ENCODE peak calls at places on chromosomes 2 and 18, in eight cellular contexts. I, P, H, B, V, F, X and M are unnamed samples.

GRCh38 chr18:25962919-25963318 is 127.5 kb downstream of the SS18 start:
- DNase-seq in X (no peak), F (no peak), I (no peak), B (no peak), P (no peak), H (no peak), V (no peak), M (no peak)

GRCh38 chr2:231152800-231153557 is 28.1 kb upstream of the HTR2B start:
- DNase-seq in V (no peak), F (no peak), X (peak), P (no peak), B (no peak), I (peak), H (peak), M (no peak)

GRCh38 chr2:45706028-45706427 is 54.6 kb downstream of the PRKCE start:
- DNase-seq in B (no peak), I (peak), P (peak), H (peak), F (no peak), X (peak), V (no peak), M (no peak)

GRCh38 chr18:63567276-63567675 is 19.9 kb upstream of the SERPINB13 start:
- DNase-seq in H (peak), V (no peak), I (no peak), B (no peak), P (no peak), X (no peak), F (no peak), M (no peak)

GRCh38 chr2:208049441-208049840 is 24.1 kb upstream of the PLEKHM3 start:
- DNase-seq in P (no peak), F (no peak), X (no peak), B (no peak), I (no peak), H (no peak), V (no peak), M (no peak)

GRCh38 chr2:51782874-51783765 is 751.2 kb upstream of the NRXN1 start:
- DNase-seq in H (peak), B (no peak), X (no peak), F (no peak), V (no peak), I (peak), P (no peak), M (no peak)

GRCh38 chr2:11667194-11667593 is 2.8 kb downstream of the NTSR2 start:
- DNase-seq in V (no peak), B (no peak), F (no peak), P (no peak), X (no peak), H (no peak), I (no peak), M (no peak)

GRCh38 chr2:62383843-62384242 is 122.2 kb downstream of the TMEM17 start:
- DNase-seq in H (peak), P (peak), I (peak), B (no peak), F (no peak), X (no peak), V (no peak), M (peak)

GRCh38 chr2:73043279-73043678 is 28.2 kb downstream of the SFXN5 start:
- DNase-seq in I (no peak), H (no peak), P (no peak), F (no peak), B (no peak), X (no peak), V (no peak), M (no peak)

GRCh38 chr2:75655861-75656260 is 9.3 kb downstream of the MRPL19 start:
- DNase-seq in V (no peak), F (no peak), X (no peak), B (no peak), I (no peak), H (no peak), P (no peak), M (no peak)

GRCh38 chr18:61998957-61999356 is 106.2 kb upstream of the RNF152 start:
- DNase-seq in F (no peak), B (no peak), P (peak), I (peak), V (peak), H (peak), X (peak), M (no peak)

GRCh38 chr2:184137955-184138354 is 460.4 kb upstream of the ZNF804A start:
- DNase-seq in B (no peak), P (no peak), V (no peak), F (no peak), X (no peak), I (no peak), H (no peak), M (no peak)

GRCh38 chr2:205644018-205644417 is 38.3 kb upstream of the NRP2 start:
- DNase-seq in V (no peak), F (no peak), X (no peak), B (no peak), H (peak), P (no peak), I (no peak), M (no peak)

GRCh38 chr2:200373973-200374416 is 67.5 kb downstream of the SPATS2L start:
- DNase-seq in B (peak), P (no peak), V (no peak), X (no peak), H (no peak), F (no peak), I (no peak), M (peak)

GRCh38 chr2:67216881-67217280 is 180.3 kb upstream of the ETAA1 start:
- DNase-seq in B (no peak), P (no peak), F (no peak), H (no peak), V (no peak), I (no peak), X (no peak), M (no peak)

GRCh38 chr2:36322108-36322507 is 33.5 kb upstream of the CRIM1 start:
- DNase-seq in X (no peak), P (peak), F (no peak), H (peak), V (no peak), B (no peak), I (peak), M (no peak)

GRCh38 chr2:4020153-4020552 is 316.8 kb downstream of the DCDC2C start:
- DNase-seq in P (no peak), B (no peak), F (no peak), X (no peak), I (no peak), H (no peak), V (no peak), M (no peak)

GRCh38 chr2:45889620-45890019 is 238.1 kb downstream of the PRKCE start:
- DNase-seq in I (no peak), X (no peak), F (no peak), B (peak), P (no peak), V (no peak), H (peak), M (no peak)

GRCh38 chr18:80210312-80211083 is 36.8 kb downstream of the PARD6G start:
- DNase-seq in X (no peak), B (no peak), P (no peak), H (no peak), F (no peak), I (no peak), V (no peak), M (peak)

GRCh38 chr2:218745559-218746469 is 35.2 kb downstream of the TTLL4 start:
- DNase-seq in P (no peak), V (no peak), F (no peak), I (peak), B (no peak), X (no peak), H (peak), M (no peak)

GRCh38 chr2:172101707-172102158 is 967 bp downstream of the DLX2 start:
- DNase-seq in H (no peak), V (no peak), F (no peak), P (no peak), X (no peak), B (no peak), I (no peak), M (no peak)

GRCh38 chr2:58137221-58137620 is 90.6 kb downstream of the VRK2 start:
- DNase-seq in H (peak), B (no peak), P (peak), I (peak), F (no peak), X (no peak), V (no peak), M (no peak)

GRCh38 chr2:64015386-64015785 is 3.8 kb downstream of the VPS54 start:
- DNase-seq in P (no peak), H (no peak), B (no peak), F (no peak), X (no peak), V (no peak), I (no peak), M (no peak)

DNA sequence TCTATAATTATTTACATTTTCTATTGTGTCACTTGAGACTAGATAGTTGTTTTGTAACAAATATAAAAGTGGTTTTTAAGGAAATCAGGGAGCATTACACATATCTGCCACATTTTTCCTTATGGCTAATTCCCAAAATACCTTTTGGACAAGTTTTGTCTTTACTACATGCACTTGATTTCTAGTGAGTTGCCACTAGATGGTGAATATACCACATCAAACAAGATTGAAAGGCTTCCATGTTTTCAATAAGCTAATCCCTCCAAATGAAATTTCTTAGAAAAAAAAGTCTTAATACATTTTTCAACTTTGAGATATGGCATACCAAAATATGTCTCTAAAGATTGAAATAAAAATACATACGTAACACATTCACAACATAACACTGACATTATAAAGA is 9.1 kb upstream of the HIBCH start:
- DNase-seq in B (no peak), X (no peak), H (peak), F (no peak), I (peak), V (no peak), P (peak), M (no peak)
- TF ChIP-seq CTCF in B (no peak), X (no peak), H (no peak), F (peak), I (peak), V (no peak), P (peak), M (no peak)

GRCh38 chr2:195532628-195533271 is 124.3 kb upstream of the SLC39A10 start:
- DNase-seq in H (peak), B (no peak), F (no peak), I (peak), P (peak), V (no peak), X (no peak), M (peak)
- H3K4me3 ChIP-seq in H (peak), B (peak), F (no peak), I (peak), P (no peak), V (peak), X (peak), M (peak)

DNA sequence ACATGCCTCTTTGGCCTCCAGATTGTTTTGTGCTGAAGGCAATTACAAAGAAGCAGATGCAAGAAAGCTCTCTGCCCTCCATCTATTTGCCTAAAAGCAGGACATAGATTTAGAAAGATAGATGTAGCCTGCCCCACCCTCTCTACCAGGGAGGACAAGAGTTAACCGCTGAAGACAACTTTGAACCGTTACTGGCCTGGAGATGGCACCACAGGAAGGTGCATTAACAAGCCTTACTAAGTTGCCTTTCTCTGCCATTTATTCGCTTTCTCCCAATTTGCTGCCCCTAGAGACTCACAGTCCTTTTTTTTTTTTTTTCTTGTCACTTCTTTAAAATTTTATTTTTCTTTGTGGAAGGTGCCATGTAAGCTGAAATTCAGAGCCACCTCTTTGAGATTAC is 28.8 kb upstream of the RMDN2 start:
- DNase-seq in F (no peak), B (no peak), H (peak), P (no peak), V (no peak), X (no peak), I (no peak), M (peak)
- TF ChIP-seq CTCF in F (no peak), B (peak), H (no peak), P (no peak), V (peak), X (no peak), I (no peak), M (peak)

DNA sequence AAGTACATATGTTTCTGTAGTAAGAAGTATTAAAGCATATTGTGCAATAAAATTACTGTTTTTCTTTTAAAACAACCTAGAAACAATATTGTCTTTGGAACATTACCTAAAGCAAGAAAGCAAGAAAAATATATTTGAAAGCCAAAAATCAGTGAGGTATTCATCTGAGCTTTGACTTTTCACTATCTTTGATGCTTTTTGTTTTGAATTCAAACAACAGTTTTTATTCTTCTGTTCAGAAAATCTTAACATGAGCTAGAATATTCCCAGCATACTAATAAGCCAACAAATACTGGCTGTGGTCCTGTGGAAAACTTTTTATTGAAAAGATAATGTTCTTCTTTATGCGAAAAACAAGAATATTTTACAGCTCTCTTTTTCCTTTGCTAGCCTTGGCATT is 19.8 kb downstream of the FAM171B start:
- DNase-seq in P (no peak), H (no peak), X (no peak), B (no peak), F (no peak), I (peak), V (no peak), M (no peak)
- H3K4me3 ChIP-seq in P (no peak), H (no peak), X (no peak), B (no peak), F (no peak), I (no peak), V (no peak), M (no peak)

DNA sequence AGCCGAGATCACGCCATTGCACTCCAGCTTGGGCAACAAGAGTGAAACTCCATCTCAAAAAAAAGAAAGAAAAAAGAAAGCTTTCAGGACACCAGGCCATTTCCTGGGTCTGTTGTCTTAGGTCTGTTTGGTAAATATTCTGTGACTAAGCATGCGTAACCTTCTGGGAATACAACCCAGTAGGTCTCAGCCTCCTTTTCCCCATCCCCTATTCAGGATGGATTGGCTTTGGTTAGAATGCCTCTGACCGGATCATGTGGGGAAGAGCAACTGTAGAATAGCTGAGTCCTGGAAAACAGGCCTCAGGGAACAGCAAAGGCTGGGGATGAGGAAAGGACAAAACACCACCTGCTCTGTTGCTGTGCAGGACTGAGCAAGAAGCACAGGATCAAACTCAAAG is 1.6 kb upstream of the PDCL3 start:
- DNase-seq in F (no peak), B (no peak), V (no peak), H (no peak), P (no peak), X (no peak), I (no peak), M (no peak)
- TF ChIP-seq CTCF in F (no peak), B (no peak), V (no peak), H (no peak), P (no peak), X (no peak), I (no peak), M (no peak)

GRCh38 chr18:23137788-23138216 is 2.5 kb downstream of the CABLES1 start:
- DNase-seq in P (no peak), X (no peak), V (no peak), F (no peak), B (no peak), H (no peak), I (no peak), M (no peak)
- H3K4me3 ChIP-seq in P (peak), X (peak), V (no peak), F (peak), B (peak), H (peak), I (peak), M (peak)

GRCh38 chr2:157839162-157839801 is 36.8 kb downstream of the ACVR1 start:
- DNase-seq in F (no peak), B (no peak), X (no peak), V (no peak), I (peak), H (peak), P (peak), M (no peak)

GRCh38 chr2:157841485-157841884 is 34.6 kb downstream of the ACVR1 start:
- DNase-seq in X (no peak), F (no peak), V (no peak), H (no peak), I (no peak), P (no peak), B (no peak), M (no peak)

GRCh38 chr2:157839822-157840221 is 36.3 kb downstream of the ACVR1 start:
- DNase-seq in F (no peak), B (no peak), X (no peak), P (no peak), H (no peak), V (no peak), I (no peak), M (no peak)

GRCh38 chr2:157842106-157842879 is 33.8 kb downstream of the ACVR1 start:
- DNase-seq in P (no peak), X (no peak), F (no peak), B (no peak), V (no peak), I (no peak), H (no peak), M (no peak)

DNA sequence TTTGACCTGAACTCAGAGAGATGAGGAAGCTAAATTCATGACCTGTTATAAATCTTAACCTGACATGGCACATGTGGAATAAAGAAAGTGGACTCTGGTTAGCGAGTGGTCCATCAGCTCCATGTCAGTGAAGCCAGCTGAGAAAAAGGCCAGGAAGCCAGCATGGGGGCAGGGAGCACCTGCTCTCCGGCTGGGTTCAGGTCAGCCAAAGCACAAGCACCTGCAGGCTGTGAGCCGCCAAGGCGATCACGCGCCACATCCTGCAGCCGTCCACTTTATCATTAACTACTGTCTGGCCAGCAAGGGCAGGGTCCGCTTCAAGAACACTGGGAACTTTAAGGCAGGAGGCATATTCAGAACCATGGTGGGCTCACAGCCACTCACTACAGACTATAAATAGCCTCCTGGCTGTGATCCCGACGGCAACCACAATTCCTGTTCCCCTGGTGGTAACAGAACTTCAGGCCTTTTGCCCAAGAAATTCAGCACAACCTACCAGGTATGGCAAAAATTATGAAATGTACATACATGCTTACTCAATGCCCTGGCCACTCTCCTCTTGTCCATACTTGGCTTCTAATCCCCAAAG is 35.5 kb downstream of the ACVR1 start:
- DNase-seq in F (no peak), V (no peak), B (no peak), I (peak), X (no peak), P (peak), H (no peak), M (no peak)
- TF ChIP-seq CTCF in F (no peak), V (no peak), B (no peak), I (peak), X (no peak), P (no peak), H (no peak), M (no peak)

GRCh38 chr18:39184176-39184575 is 1618.6 kb upstream of the CELF4 start:
- DNase-seq in B (no peak), I (no peak), P (no peak), F (no peak), X (no peak), V (no peak), H (no peak), M (no peak)

GRCh38 chr18:39188278-39188677 is 1622.7 kb upstream of the CELF4 start:
- DNase-seq in I (no peak), B (no peak), X (no peak), P (no peak), H (no peak), F (no peak), V (no peak), M (no peak)

GRCh38 chr18:39190508-39190907 is 1624.9 kb upstream of the CELF4 start:
- DNase-seq in H (no peak), F (no peak), P (no peak), V (no peak), X (no peak), I (no peak), B (no peak), M (peak)

GRCh38 chr18:39191058-39191457 is 1625.5 kb upstream of the CELF4 start:
- DNase-seq in V (no peak), B (no peak), I (no peak), F (no peak), P (no peak), X (no peak), H (no peak), M (no peak)

GRCh38 chr18:39186008-39186407 is 1620.4 kb upstream of the CELF4 start:
- DNase-seq in F (no peak), I (no peak), B (no peak), X (no peak), H (no peak), P (no peak), V (no peak), M (peak)
- H3K4me3 ChIP-seq in F (no peak), I (no peak), B (no peak), X (no peak), H (no peak), P (no peak), V (no peak), M (no peak)

GRCh38 chr2:81903534-81903933 is 1599.0 kb upstream of the LRRTM1 start:
- DNase-seq in I (no peak), X (no peak), P (no peak), V (no peak), F (no peak), H (no peak), B (no peak), M (no peak)

GRCh38 chr2:81895620-81896245 is 1591.2 kb upstream of the LRRTM1 start:
- DNase-seq in I (no peak), F (no peak), P (no peak), H (no peak), V (no peak), B (no peak), X (no peak), M (no peak)

DNA sequence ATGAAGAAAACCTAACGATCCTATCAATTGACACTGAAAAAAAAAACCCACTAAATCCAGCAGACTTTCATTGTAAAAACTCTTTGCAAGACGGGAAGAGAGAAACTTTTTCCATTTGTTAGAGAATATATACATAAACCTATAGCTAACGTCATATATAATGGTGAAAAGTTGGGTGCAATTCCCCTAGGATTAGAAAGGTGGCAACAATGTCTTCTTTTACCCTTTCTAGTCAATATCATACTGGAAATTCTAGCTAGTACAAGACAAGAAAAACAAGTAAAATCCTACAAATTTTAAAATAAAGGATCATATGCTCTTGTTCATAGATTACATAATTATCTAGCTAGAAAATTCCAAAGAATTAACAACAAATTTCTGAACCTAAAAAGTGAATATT is 1596.5 kb upstream of the LRRTM1 start:
- DNase-seq in H (no peak), P (no peak), X (no peak), F (no peak), I (no peak), V (no peak), B (no peak), M (no peak)
- TF ChIP-seq CTCF in H (no peak), P (no peak), X (no peak), F (no peak), I (no peak), V (no peak), B (no peak), M (no peak)